ENCODE peak calls at places on chromosomes 6 and 20, in six cellular contexts. E is PC-3, X is SK-N-SH, Z is HCT116, F is neural progenitor cell, I is MM.1S. L is an unnamed sample. For H3K9me3, the result is how much of the 10 kb centered on the place peaks cover.

GRCh38 chr6:19317587-19317986 is 519.6 kb upstream of the ID4 start:
- DNase-seq in I (no peak), X (no peak), E (no peak), F (no peak), Z (no peak), L (no peak)

GRCh38 chr6:166877906-166878305 is 78.4 kb downstream of the RNASET2 start:
- DNase-seq in X (no peak), I (no peak), Z (peak), F (no peak), E (peak), L (peak)

GRCh38 chr6:4133941-4134838 is 1.2 kb downstream of the ECI2 start:
- DNase-seq in Z (no peak), I (peak), X (peak), E (peak), F (peak), L (peak)

GRCh38 chr6:137514418-137514817 is 20.2 kb upstream of the OLIG3 start:
- DNase-seq in F (no peak), E (no peak), I (no peak), Z (no peak), X (no peak), L (no peak)

GRCh38 chr6:158031445-158032353 is 50.0 kb downstream of the SYNJ2 start:
- DNase-seq in E (no peak), F (no peak), I (no peak), Z (peak), X (peak), L (peak)

GRCh38 chr6:41429506-41430504 is 94.4 kb downstream of the NCR2 start:
- DNase-seq in Z (no peak), X (no peak), E (no peak), F (no peak), I (no peak), L (no peak)

GRCh38 chr20:37615507-37616425 is 78.1 kb upstream of the CTNNBL1 start:
- DNase-seq in Z (peak), E (peak), X (peak), F (peak), I (peak), L (peak)

GRCh38 chr6:168030881-168031280 is 33.4 kb downstream of the KIF25 start:
- DNase-seq in F (no peak), I (no peak), Z (no peak), E (no peak), X (no peak), L (no peak)

GRCh38 chr6:20038805-20039204 is 173.5 kb downstream of the MBOAT1 start:
- DNase-seq in X (no peak), Z (no peak), F (no peak), E (no peak), I (no peak), L (peak)

GRCh38 chr6:16653226-16653625 is 108.0 kb downstream of the ATXN1 start:
- DNase-seq in I (no peak), X (no peak), E (no peak), Z (no peak), F (no peak), L (no peak)

GRCh38 chr20:11799131-11799800 is 118.4 kb upstream of the BTBD3 start:
- DNase-seq in I (no peak), X (peak), E (peak), F (no peak), Z (no peak), L (no peak)

GRCh38 chr20:44497761-44498160 is 22.1 kb downstream of the TTPAL start:
- DNase-seq in F (no peak), Z (no peak), I (no peak), X (no peak), E (no peak), L (no peak)

GRCh38 chr20:8132632-8133587 is 844 bp downstream of the PLCB1 start:
- DNase-seq in F (peak), X (no peak), E (no peak), Z (no peak), I (no peak), L (peak)

GRCh38 chr6:6885521-6886088 is 222.2 kb upstream of the RREB1 start:
- DNase-seq in X (no peak), I (no peak), F (no peak), Z (no peak), E (no peak), L (no peak)

GRCh38 chr20:51525241-51526104 is 17.0 kb downstream of the NFATC2 start:
- DNase-seq in X (no peak), Z (no peak), F (no peak), I (no peak), E (no peak), L (no peak)

GRCh38 chr20:40651121-40651520 is 37.9 kb downstream of the MAFB start:
- DNase-seq in F (no peak), Z (no peak), X (no peak), I (no peak), E (peak), L (peak)

GRCh38 chr20:23050847-23051627 is 1.6 kb upstream of the THBD start:
- DNase-seq in Z (peak), F (peak), X (no peak), E (peak), I (no peak), L (peak)

GRCh38 chr6:3325210-3325609 is 66.5 kb downstream of the PSMG4 start:
- DNase-seq in F (no peak), E (peak), X (peak), Z (no peak), I (no peak), L (peak)

GRCh38 chr6:52263709-52264320 is 19.5 kb upstream of the IL17F start:
- DNase-seq in E (peak), I (peak), F (peak), X (peak), Z (no peak), L (peak)

GRCh38 chr6:54722328-54722727 is 124.2 kb upstream of the FAM83B start:
- DNase-seq in E (no peak), Z (no peak), X (no peak), I (no peak), F (no peak), L (peak)

GRCh38 chr6:152642578-152643375 is 5.6 kb upstream of the SYNE1 start:
- DNase-seq in Z (peak), F (peak), X (peak), E (peak), I (peak), L (peak)

GRCh38 chr20:4130404-4131189 is 115.2 kb upstream of the RNF24 start:
- DNase-seq in F (no peak), I (no peak), E (peak), X (no peak), Z (no peak), L (peak)

GRCh38 chr6:21033575-21034026 is 499.3 kb downstream of the CDKAL1 start:
- DNase-seq in E (peak), X (peak), Z (no peak), F (no peak), I (no peak), L (peak)

GRCh38 chr6:98833101-98834059 is 994 bp upstream of the POU3F2 start:
- DNase-seq in I (peak), F (peak), Z (no peak), E (peak), X (peak), L (peak)

GRCh38 chr6:117531346-117531745 is 48.9 kb downstream of the DCBLD1 start:
- DNase-seq in I (no peak), E (no peak), X (no peak), Z (no peak), F (no peak), L (peak)

GRCh38 chr6:27836783-27837635 is 75.2 kb downstream of the OR2B2 start:
- DNase-seq in E (peak), Z (peak), X (peak), I (peak), F (peak), L (peak)

GRCh38 chr20:20317195-20318113 is 50.5 kb upstream of the INSM1 start:
- DNase-seq in I (no peak), F (no peak), Z (no peak), X (no peak), E (no peak), L (no peak)

GRCh38 chr6:37807656-37808055 is 11.9 kb upstream of the ZFAND3 start:
- DNase-seq in Z (no peak), E (no peak), I (no peak), X (peak), F (no peak), L (peak)

GRCh38 chr6:5657684-5658429 is 348.9 kb downstream of the NRN1 start:
- DNase-seq in E (peak), F (no peak), Z (no peak), I (no peak), X (no peak), L (peak)

GRCh38 chr6:14807130-14807529 is 438.7 kb upstream of the JARID2 start:
- DNase-seq in F (no peak), X (no peak), E (no peak), I (no peak), Z (no peak), L (no peak)

GRCh38 chr6:151681426-151682059 is 125.9 kb upstream of the ESR1 start:
- DNase-seq in I (peak), F (no peak), Z (no peak), E (no peak), X (no peak), L (peak)

GRCh38 chr20:38833154-38833856 is 27.8 kb downstream of the PPP1R16B start:
- DNase-seq in F (no peak), E (no peak), I (no peak), X (no peak), Z (no peak), L (no peak)

GRCh38 chr20:23820493-23820892 is 6.0 kb downstream of the CST2 start:
- DNase-seq in F (no peak), X (no peak), Z (no peak), I (no peak), E (peak), L (peak)

GRCh38 chr20:41150664-41151063 is 13.3 kb downstream of the PLCG1 start:
- DNase-seq in I (no peak), E (no peak), F (no peak), X (no peak), Z (no peak), L (peak)

GRCh38 chr20:41774291-41774690 is 156.1 kb upstream of the CHD6 start:
- DNase-seq in X (no peak), F (no peak), I (peak), Z (no peak), E (no peak), L (no peak)

GRCh38 chr6:6057442-6058053 is 50.8 kb upstream of the NRN1 start:
- DNase-seq in I (peak), E (peak), X (peak), Z (peak), F (peak), L (peak)

GRCh38 chr6:52157301-52157930 is 28.8 kb upstream of the IL17A start:
- DNase-seq in Z (no peak), F (no peak), X (no peak), E (peak), I (no peak), L (peak)

GRCh38 chr6:113570176-113570575 is 287.0 kb upstream of the MARCKS start:
- DNase-seq in E (no peak), X (no peak), I (no peak), F (no peak), Z (no peak), L (peak)

GRCh38 chr6:19382676-19383075 is 454.5 kb upstream of the ID4 start:
- DNase-seq in X (no peak), Z (no peak), E (peak), F (no peak), I (no peak), L (no peak)

GRCh38 chr6:34144581-34145160 is 1.2 kb downstream of the GRM4 start:
- DNase-seq in Z (no peak), I (no peak), E (no peak), X (no peak), F (peak), L (peak)

GRCh38 chr6:34146021-34146782 is at the start of gene GRM4:
- DNase-seq in X (no peak), E (no peak), F (no peak), Z (no peak), I (no peak), L (no peak)

GRCh38 chr6:34143884-34144580 is 1.9 kb downstream of the GRM4 start:
- DNase-seq in I (no peak), E (no peak), Z (no peak), F (peak), X (peak), L (peak)

GRCh38 chr6:34146801-34147592 is 1.1 kb upstream of the GRM4 start:
- DNase-seq in Z (no peak), F (no peak), E (peak), I (no peak), X (no peak), L (peak)

GRCh38 chr6:34145161-34146020 is 496 bp downstream of the GRM4 start:
- DNase-seq in F (peak), X (peak), E (peak), I (no peak), Z (no peak), L (peak)
- TF ChIP-seq EZH2phosphoT487 in F (peak), X (no peak), E (no peak), I (no peak), Z (no peak), L (no peak)

GRCh38 chr6:169891846-169892245 is 140.4 kb downstream of the ERMARD start:
- DNase-seq in X (no peak), I (no peak), F (no peak), E (no peak), Z (no peak), L (no peak)
- H3K9me3 ChIP-seq in X (under half), I (under half), F (under half), E (under half), Z (under half), L (under half)

GRCh38 chr20:63284981-63285524 is 7.9 kb upstream of the COL20A1 start:
- DNase-seq in X (no peak), Z (no peak), F (no peak), I (no peak), E (no peak), L (no peak)

GRCh38 chr20:63288581-63289251 is 4.3 kb upstream of the COL20A1 start:
- DNase-seq in F (no peak), E (no peak), X (no peak), Z (no peak), I (no peak), L (no peak)

GRCh38 chr20:63287697-63288580 is 5.0 kb upstream of the COL20A1 start:
- DNase-seq in E (no peak), I (no peak), X (no peak), Z (no peak), F (no peak), L (no peak)

GRCh38 chr20:63285636-63286615 is 7.1 kb upstream of the COL20A1 start:
- DNase-seq in X (no peak), Z (no peak), F (no peak), E (no peak), I (no peak), L (no peak)

DNA sequence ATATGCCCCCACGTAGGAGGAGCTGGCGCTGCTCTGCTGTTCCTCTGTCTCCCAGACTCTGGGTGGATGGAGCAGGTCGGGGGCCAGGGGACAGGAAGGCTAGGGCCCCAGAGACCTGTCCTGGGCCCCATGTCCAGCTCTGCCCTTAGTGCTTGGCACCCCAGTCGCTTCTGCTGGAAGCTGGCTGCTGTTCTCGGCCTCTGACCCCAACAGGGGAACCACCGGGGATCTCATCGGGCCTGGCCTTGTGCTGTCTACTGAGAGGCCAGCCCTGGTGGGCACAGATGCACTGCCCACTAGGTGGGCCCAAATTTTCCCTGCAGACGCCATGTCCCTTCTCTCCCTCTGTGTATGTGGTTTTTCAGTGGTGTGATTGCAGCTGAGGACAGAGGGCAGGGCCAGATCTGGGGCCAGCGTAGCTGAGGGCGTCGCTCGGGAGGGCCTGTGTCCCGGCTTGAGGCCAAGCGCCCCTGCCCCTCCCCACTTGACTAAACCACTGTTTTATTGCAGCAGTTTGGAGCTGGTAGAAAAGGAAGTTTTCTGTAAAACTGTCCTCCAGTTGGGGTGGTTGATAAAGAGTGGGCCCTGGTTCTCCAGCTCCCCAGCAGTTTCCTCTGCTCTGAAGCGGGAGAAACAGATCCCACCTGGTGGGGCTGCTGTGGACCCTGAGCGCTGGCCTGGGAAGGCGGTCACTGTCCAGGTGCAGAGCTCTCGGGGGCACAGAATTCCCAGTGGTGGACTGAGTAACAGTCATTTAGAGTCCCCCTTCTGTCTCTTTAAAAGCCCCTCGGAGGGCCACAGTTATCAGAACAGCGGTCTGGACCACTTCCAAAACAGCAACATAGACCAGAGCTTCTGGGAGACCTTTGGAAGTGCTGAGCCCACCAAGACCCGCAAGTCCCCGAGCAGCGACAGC is 5.9 kb upstream of the COL20A1 start:
- DNase-seq in E (no peak), F (no peak), I (no peak), X (no peak), Z (no peak), L (no peak)
- H3K9ac ChIP-seq in E (no peak), F (no peak), I (no peak), X (no peak), Z (no peak), L (no peak)

GRCh38 chr6:107628878-107629277 is 139.0 kb downstream of the SOBP start:
- DNase-seq in X (no peak), Z (no peak), E (no peak), I (no peak), F (no peak), L (no peak)
- TF ChIP-seq EZH2phosphoT487 in X (no peak), Z (no peak), E (no peak), I (no peak), F (no peak), L (no peak)

L was measured in GM23248.